ENCODE peak calls at places on chromosomes 2 and 18, in eight cellular contexts. V is activated naive CD4-positive, alpha-beta T cell; G is activated T-cell treated with anti-CD3 and anti-CD28 coated beads for 24 hours; M is iPS-NIHi11; S is Calu3; O is GM12865; J is cardiac fibroblast; U is NAMALWA. B is an unnamed sample.

GRCh38 chr2:239389414-239390329 is 11.1 kb downstream of the HDAC4 start:
- DNase-seq in M (no peak), G (no peak), S (no peak), J (no peak), V (no peak), O (no peak), U (no peak), B (no peak)

GRCh38 chr2:8578335-8579244 is 103.3 kb upstream of the ID2 start:
- DNase-seq in J (no peak), M (no peak), O (no peak), U (peak; percentile 84), S (no peak), V (no peak), G (no peak), B (peak; percentile 22)

GRCh38 chr18:37247499-37248161 is 318.0 kb downstream of the CELF4 start:
- DNase-seq in O (no peak), J (no peak), V (no peak), G (no peak), U (no peak), M (no peak), S (no peak), B (no peak)

GRCh38 chr2:133213651-133214050 is 354.6 kb downstream of the NCKAP5 start:
- DNase-seq in V (no peak), S (no peak), G (no peak), J (peak; percentile 48), M (no peak), U (no peak), O (no peak), B (no peak)

GRCh38 chr18:61973273-61974115 is 80.7 kb upstream of the RNF152 start:
- DNase-seq in O (no peak), J (no peak), U (no peak), V (no peak), G (no peak), S (no peak), M (no peak), B (no peak)

GRCh38 chr18:54388203-54389142 is 30.8 kb downstream of the C18orf54 start:
- DNase-seq in M (peak; percentile 70), G (peak; percentile 16), V (no peak), U (peak; percentile 46), O (peak; percentile 77), J (peak; percentile 91), S (peak; percentile 84), B (peak; percentile 92)

GRCh38 chr2:143482316-143482715 is 353.1 kb downstream of the ARHGAP15 start:
- DNase-seq in O (no peak), U (no peak), J (peak; percentile 39), S (no peak), V (no peak), G (no peak), M (no peak), B (no peak)

GRCh38 chr18:79737426-79737825 is 57.8 kb downstream of the CTDP1 start:
- DNase-seq in J (no peak), S (no peak), O (no peak), U (no peak), M (no peak), G (no peak), V (no peak), B (no peak)

GRCh38 chr2:25684577-25684976 is 11.2 kb upstream of the DTNB start:
- DNase-seq in M (no peak), S (no peak), J (no peak), V (no peak), G (no peak), O (no peak), U (no peak), B (no peak)

GRCh38 chr18:51433296-51433695 is 235.8 kb upstream of the MEX3C start:
- DNase-seq in O (no peak), S (no peak), G (no peak), U (no peak), V (no peak), M (no peak), J (no peak), B (no peak)

GRCh38 chr2:240346015-240346752 is 89.3 kb upstream of the GPC1 start:
- DNase-seq in M (no peak), G (no peak), V (no peak), S (no peak), J (no peak), O (no peak), U (no peak), B (no peak)

GRCh38 chr18:51622676-51623075 is 425.2 kb upstream of the MEX3C start:
- DNase-seq in U (no peak), J (no peak), O (no peak), S (no peak), M (no peak), V (no peak), G (no peak), B (no peak)

GRCh38 chr2:27702302-27702701 is 38.6 kb downstream of the SLC4A1AP start:
- DNase-seq in V (no peak), G (no peak), S (no peak), U (no peak), J (no peak), M (no peak), O (no peak), B (no peak)

GRCh38 chr2:9752441-9753275 is 90.6 kb upstream of the TAF1B start:
- DNase-seq in G (peak; percentile 85), O (peak; percentile 88), U (no peak), V (peak; percentile 54), J (peak; percentile 80), S (peak; percentile 58), M (no peak), B (no peak)

GRCh38 chr2:179861027-179861776 is at the start of gene ZNF385B:
- DNase-seq in J (no peak), M (peak; percentile 65), U (peak; percentile 81), V (no peak), S (peak; percentile 37), O (peak; percentile 16), G (no peak), B (peak; percentile 67)

GRCh38 chr2:182015334-182016109 is 29.9 kb downstream of the PPP1R1C start:
- DNase-seq in M (no peak), S (no peak), J (no peak), V (no peak), G (no peak), O (no peak), U (no peak), B (no peak)

GRCh38 chr18:24500766-24501165 is 40.3 kb downstream of the HRH4 start:
- DNase-seq in O (no peak), M (no peak), G (no peak), V (no peak), S (no peak), U (no peak), J (no peak), B (no peak)

GRCh38 chr2:98833172-98833916 is 102.4 kb upstream of the MGAT4A start:
- DNase-seq in J (peak; percentile 12), V (no peak), G (no peak), S (no peak), M (no peak), U (no peak), O (no peak), B (no peak)

GRCh38 chr2:86790134-86790827 is 432 bp downstream of the CD8A start:
- DNase-seq in V (no peak), U (no peak), O (no peak), S (no peak), M (no peak), J (no peak), G (no peak), B (peak; percentile 63)

B was measured in H9.